ENCODE peak calls at places on chromosomes 7 and 10, in seven cellular contexts. V is tibial nerve, U is adrenal gland, E is OCI-LY7, D is sigmoid colon, G is WERI-Rb-1, S is fibroblast of lung. W is an unnamed sample. For H3K9me3, the result is how much of the 10 kb centered on the place peaks cover.

GRCh38 chr7:133923974-133924373 is 203.2 kb upstream of the LRGUK start:
- DNase-seq in V (no peak), U (no peak), E (no peak), D (no peak), G (no peak), S (no peak), W (no peak)

GRCh38 chr10:5963591-5963990 is 13.8 kb downstream of the IL15RA start:
- DNase-seq in V (no peak), U (no peak), E (no peak), D (peak), G (no peak), S (no peak), W (no peak)

GRCh38 chr10:87750001-87750651 is 67.9 kb downstream of the ATAD1 start:
- DNase-seq in V (no peak), U (no peak), E (no peak), D (no peak), G (no peak), S (peak), W (no peak)

GRCh38 chr10:30812018-30812851 is 182.7 kb upstream of the LYZL2 start:
- DNase-seq in V (peak), U (peak), E (no peak), D (peak), G (no peak), S (peak), W (no peak)

GRCh38 chr7:77360104-77360503 is 56.0 kb downstream of the GSAP start:
- DNase-seq in V (no peak), U (no peak), E (no peak), D (no peak), G (no peak), S (no peak), W (no peak)

GRCh38 chr7:17532861-17533404 is 234.5 kb downstream of the AHR start:
- DNase-seq in V (no peak), U (no peak), E (no peak), D (no peak), G (no peak), S (peak), W (no peak)

GRCh38 chr10:118349235-118349634 is 7.1 kb upstream of the FAM204A start:
- DNase-seq in V (no peak), U (no peak), E (no peak), D (no peak), G (no peak), S (no peak), W (no peak)

GRCh38 chr7:14483663-14484062 is 418.9 kb downstream of the DGKB start:
- DNase-seq in V (no peak), U (no peak), E (no peak), D (no peak), G (no peak), S (no peak), W (no peak)

GRCh38 chr10:96244354-96244753 is 27.0 kb downstream of the BLNK start:
- DNase-seq in V (no peak), U (no peak), E (peak), D (no peak), G (no peak), S (no peak), W (no peak)

GRCh38 chr10:78664929-78665525 is 403.7 kb upstream of the ZMIZ1 start:
- DNase-seq in V (peak), U (peak), E (peak), D (no peak), G (peak), S (peak), W (no peak)

GRCh38 chr10:123624086-123624485 is 42.1 kb upstream of the GPR26 start:
- DNase-seq in V (no peak), U (no peak), E (no peak), D (no peak), G (no peak), S (no peak), W (no peak)

GRCh38 chr10:14588084-14588937 is 186.4 kb downstream of the FAM107B start:
- DNase-seq in V (no peak), U (peak), E (no peak), D (no peak), G (no peak), S (peak), W (no peak)

GRCh38 chr10:28945959-28946358 is 268.6 kb downstream of the BAMBI start:
- DNase-seq in V (no peak), U (no peak), E (no peak), D (no peak), G (no peak), S (peak), W (no peak)

GRCh38 chr10:21527634-21528451 is 2.4 kb upstream of the SKIDA1 start:
- DNase-seq in V (no peak), U (no peak), E (no peak), D (no peak), G (no peak), S (peak), W (no peak)

GRCh38 chr7:85634951-85635350 is 448.1 kb upstream of the SEMA3D start:
- DNase-seq in V (no peak), U (no peak), E (no peak), D (no peak), G (no peak), S (no peak), W (no peak)

GRCh38 chr7:66321283-66321682 is 116.1 kb downstream of the TPST1 start:
- DNase-seq in V (no peak), U (peak), E (no peak), D (no peak), G (no peak), S (no peak), W (no peak)

GRCh38 chr7:32916006-32916405 is 24.4 kb upstream of the KBTBD2 start:
- DNase-seq in V (no peak), U (no peak), E (no peak), D (no peak), G (peak), S (no peak), W (no peak)

GRCh38 chr10:79244841-79245504 is 102.3 kb upstream of the PPIF start:
- DNase-seq in V (no peak), U (no peak), E (peak), D (no peak), G (no peak), S (peak), W (no peak)

GRCh38 chr7:2970907-2971306 is 72.8 kb downstream of the CARD11 start:
- DNase-seq in V (no peak), U (no peak), E (no peak), D (peak), G (no peak), S (no peak), W (no peak)

GRCh38 chr7:117825132-117825531 is 48.1 kb downstream of the CTTNBP2 start:
- DNase-seq in V (no peak), U (no peak), E (no peak), D (no peak), G (no peak), S (peak), W (no peak)

GRCh38 chr7:16060492-16060891 is 360.8 kb downstream of the CRPPA start:
- DNase-seq in V (no peak), U (no peak), E (no peak), D (no peak), G (no peak), S (peak), W (no peak)

GRCh38 chr10:29980084-29980483 is 79.3 kb downstream of the JCAD start:
- DNase-seq in V (no peak), U (peak), E (no peak), D (no peak), G (no peak), S (peak), W (no peak)

GRCh38 chr7:54622696-54623309 is 80.6 kb downstream of the VSTM2A start:
- DNase-seq in V (no peak), U (no peak), E (no peak), D (no peak), G (no peak), S (no peak), W (no peak)

GRCh38 chr7:87220026-87220733 is 648 bp upstream of the TMEM243 start:
- DNase-seq in V (peak), U (peak), E (peak), D (peak), G (peak), S (peak), W (peak)

GRCh38 chr10:62819521-62819920 is 3.4 kb upstream of the EGR2 start:
- DNase-seq in V (no peak), U (peak), E (no peak), D (no peak), G (no peak), S (peak), W (no peak)

GRCh38 chr7:24619978-24620377 is 46.7 kb downstream of the PALS2 start:
- DNase-seq in V (no peak), U (no peak), E (no peak), D (no peak), G (no peak), S (no peak), W (no peak)
- H3K9me3 ChIP-seq in V (under half), U (under half), E (under half), D (under half), G (under half), S (under half), W (under half)

DNA sequence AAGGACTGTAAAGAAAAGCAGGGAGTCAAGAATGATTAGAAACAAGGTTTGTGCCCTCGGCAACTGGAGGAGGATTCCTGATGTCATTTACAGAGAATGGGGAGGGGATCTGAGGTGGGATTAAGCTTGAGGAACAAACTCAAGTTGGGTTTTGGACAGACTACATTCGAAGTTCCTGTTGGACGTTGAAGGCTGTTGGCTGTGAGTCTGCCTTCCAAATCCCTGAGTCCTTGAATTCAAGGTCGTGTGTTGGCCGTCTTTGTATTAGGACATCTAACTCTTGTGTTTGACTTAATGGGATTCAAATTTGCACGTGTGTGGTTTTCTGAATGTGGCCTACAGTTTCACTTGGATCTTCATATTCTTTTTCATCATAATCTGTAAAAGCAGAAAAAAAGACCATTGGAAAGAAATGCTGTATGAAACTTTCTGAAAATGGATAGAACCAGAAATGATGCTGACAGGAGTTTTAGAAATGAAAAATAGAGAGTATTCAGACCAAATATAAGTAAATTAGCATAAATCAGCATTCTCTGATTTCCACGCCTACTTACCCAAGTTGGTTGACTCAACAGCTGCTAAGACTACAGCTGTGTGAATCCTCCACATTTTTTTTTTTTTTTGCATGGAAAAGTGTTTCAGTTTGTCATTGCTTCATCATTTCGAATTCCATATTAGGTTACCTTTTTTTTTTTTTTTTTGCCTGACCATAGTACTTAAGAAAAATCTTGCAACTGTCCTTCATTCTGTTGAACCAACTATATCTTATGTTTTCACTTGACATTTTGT is 94.8 kb downstream of the KIAA1217 start:
- DNase-seq in V (no peak), U (peak), E (no peak), D (no peak), G (no peak), S (peak), W (no peak)
- H3K9me3 ChIP-seq in V (under half), U (under half), E (under half), D (under half), G (under half), S (under half), W (under half)

DNA sequence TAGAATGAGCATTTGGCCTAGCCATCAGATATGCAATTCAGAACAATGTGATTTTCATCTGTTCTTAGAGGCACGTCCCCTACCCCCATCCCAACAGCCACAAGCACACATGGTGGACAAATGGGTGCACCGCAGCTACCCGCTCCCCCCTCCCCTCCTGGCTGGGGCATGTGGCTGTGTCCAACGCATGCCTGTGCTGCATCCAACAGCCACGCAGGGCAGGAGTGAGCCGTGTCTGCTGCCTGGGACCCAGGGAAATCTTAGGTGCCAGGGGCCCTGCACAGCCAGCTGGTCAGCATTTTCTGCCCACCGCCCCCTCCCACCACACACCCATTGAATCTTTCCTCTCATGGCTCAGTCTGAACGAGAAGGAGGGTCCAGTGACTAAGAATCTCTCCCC is 138.8 kb downstream of the WDR11 start:
- DNase-seq in V (no peak), U (no peak), E (no peak), D (no peak), G (no peak), S (no peak), W (no peak)
- H3K9me3 ChIP-seq in V (under half), U (under half), E (under half), D (under half), G (under half), S (under half), W (under half)

DNA sequence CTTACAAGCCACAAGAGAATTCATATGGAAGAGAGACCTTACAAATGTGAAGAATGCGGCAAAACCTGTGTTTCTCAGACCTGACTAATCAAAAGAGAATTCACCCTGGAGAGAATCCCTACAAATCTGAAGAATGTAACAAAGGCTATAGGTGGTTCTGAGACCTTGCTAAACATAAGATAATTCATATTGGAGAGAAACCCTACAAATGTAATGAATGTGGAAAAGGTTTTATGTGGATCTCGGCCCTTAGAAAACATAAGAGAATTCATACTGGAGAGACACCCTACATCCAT is 33.4 kb downstream of the ZNF727 start:
- DNase-seq in V (no peak), U (no peak), E (no peak), D (no peak), G (no peak), S (no peak), W (no peak)
- H3K9me3 ChIP-seq in V (under half), U (under half), E (under half), D (half or more), G (under half), S (under half), W (under half)